ENCODE peak calls at places on chromosomes 13 and 19, in eight cellular contexts. K is CD8-positive, alpha-beta memory T cell; Y is activated CD4-positive, alpha-beta T cell treated with anti-CD3 and anti-CD28 coated beads, Interleukin-2, amount 50 U/mL, for 48 hours; O is neuronal stem cell; B is HTR-8/SVneo; F is kidney glomerular epithelial cell; G is AG08396; X is posterior cingulate gyrus. Q is an unnamed sample.
A peak's percentile ranks its signal among the peaks of the same experiment; 100 is the strongest.

GRCh38 chr13:42320375-42320787 is 48.4 kb downstream of the AKAP11 start:
- DNase-seq in K (no peak), Y (no peak), O (no peak), B (no peak), F (no peak), G (no peak), X (no peak), Q (no peak)

GRCh38 chr13:74032325-74032724 is 101.9 kb downstream of the KLF12 start:
- DNase-seq in K (no peak), Y (no peak), O (no peak), B (no peak), F (no peak), G (no peak), X (no peak), Q (no peak)

GRCh38 chr13:93775507-93776108 is 549.0 kb downstream of the GPC6 start:
- DNase-seq in K (no peak), Y (no peak), O (no peak), B (no peak), F (peak; percentile 20), G (peak; percentile 32), X (no peak), Q (no peak)

GRCh38 chr13:109119886-109120285 is 490.5 kb downstream of the MYO16 start:
- DNase-seq in K (no peak), Y (no peak), O (no peak), B (no peak), F (no peak), G (no peak), X (no peak), Q (no peak)

GRCh38 chr19:1513492-1514294 is 874 bp upstream of the ADAMTSL5 start:
- DNase-seq in K (peak; percentile 55), Y (peak; percentile 75), O (no peak), B (peak; percentile 68), F (no peak), G (peak; percentile 86), X (no peak), Q (peak; percentile 72)

GRCh38 chr13:30019648-30020626 is 169.5 kb upstream of the UBL3 start:
- DNase-seq in K (no peak), Y (no peak), O (no peak), B (no peak), F (no peak), G (no peak), X (no peak), Q (no peak)

GRCh38 chr19:32767951-32768679 is 48.5 kb downstream of the TDRD12 start:
- DNase-seq in K (no peak), Y (no peak), O (no peak), B (no peak), F (no peak), G (no peak), X (no peak), Q (no peak)

GRCh38 chr13:31765441-31765840 is 26.1 kb downstream of the RXFP2 start:
- DNase-seq in K (no peak), Y (no peak), O (no peak), B (no peak), F (peak; percentile 26), G (peak; percentile 28), X (no peak), Q (no peak)

GRCh38 chr13:109773276-109773675 is 13.1 kb downstream of the IRS2 start:
- DNase-seq in K (no peak), Y (peak; percentile 24), O (no peak), B (no peak), F (no peak), G (no peak), X (no peak), Q (no peak)

GRCh38 chr19:43594710-43595604 is 977 bp downstream of the IRGQ start:
- DNase-seq in K (peak; percentile 72), Y (peak; percentile 71), O (peak; percentile 53), B (peak; percentile 41), F (peak; percentile 23), G (peak; percentile 63), X (peak; percentile 28), Q (peak; percentile 71)

GRCh38 chr13:20360041-20360491 is 127.9 kb upstream of the GJB6 start:
- DNase-seq in K (no peak), Y (no peak), O (no peak), B (no peak), F (peak; percentile 17), G (no peak), X (no peak), Q (no peak)

GRCh38 chr13:98144501-98145350 is 1.8 kb downstream of the FARP1 start:
- DNase-seq in K (no peak), Y (no peak), O (peak; percentile 53), B (no peak), F (peak; percentile 75), G (peak; percentile 64), X (no peak), Q (no peak)

GRCh38 chr19:1269478-1270167 is 491 bp downstream of the CIRBP start:
- DNase-seq in K (peak; percentile 86), Y (peak; percentile 82), O (no peak), B (peak; percentile 76), F (peak; percentile 74), G (peak; percentile 94), X (peak; percentile 77), Q (peak; percentile 86)

GRCh38 chr19:6086081-6086858 is 24.0 kb downstream of the RFX2 start:
- DNase-seq in K (no peak), Y (no peak), O (no peak), B (no peak), F (no peak), G (no peak), X (no peak), Q (no peak)

GRCh38 chr13:43153436-43154082 is 130.2 kb downstream of the DNAJC15 start:
- DNase-seq in K (no peak), Y (no peak), O (no peak), B (peak; percentile 57), F (no peak), G (no peak), X (no peak), Q (no peak)

GRCh38 chr13:111394211-111394922 is 73.9 kb downstream of the TEX29 start:
- DNase-seq in K (no peak), Y (no peak), O (no peak), B (no peak), F (no peak), G (no peak), X (no peak), Q (no peak)

GRCh38 chr13:48000559-48001126 is 430 bp downstream of the SUCLA2 start:
- DNase-seq in K (no peak), Y (no peak), O (no peak), B (no peak), F (no peak), G (peak; percentile 39), X (no peak), Q (no peak)

GRCh38 chr13:89239361-89240127 is 1568.4 kb downstream of the SLITRK5 start:
- DNase-seq in K (no peak), Y (no peak), O (no peak), B (no peak), F (no peak), G (no peak), X (no peak), Q (no peak)

GRCh38 chr19:45607071-45608029 is 5.3 kb upstream of the GPR4 start:
- DNase-seq in K (peak; percentile 19), Y (peak; percentile 66), O (peak; percentile 71), B (peak; percentile 75), F (peak; percentile 60), G (peak; percentile 82), X (peak; percentile 65), Q (peak; percentile 23)

GRCh38 chr13:21596722-21597121 is 7.2 kb downstream of the MICU2 start:
- DNase-seq in K (no peak), Y (no peak), O (no peak), B (no peak), F (no peak), G (no peak), X (no peak), Q (no peak)

GRCh38 chr19:10836478-10837325 is 690 bp upstream of the TMED1 start:
- DNase-seq in K (no peak), Y (peak; percentile 83), O (no peak), B (peak; percentile 86), F (peak; percentile 95), G (peak; percentile 82), X (peak; percentile 75), Q (peak; percentile 80)

Q was measured in T-helper 2 cell treated with Interferon-gamma antibody and Interleukin-4, amounts not matched to agents 5 μg/mL and 100 μg/mL, for 36 hours.